ENCODE peak calls at places on chromosomes 1 and 21, in nine cellular contexts. One of them, this sample, is unnamed.

GRCh38 chr1:91791691-91792392 is 94.1 kb downstream of the TGFBR3 start:
- DNase-seq in progenitor cell of endocrine pancreas: no peak
- DNase-seq in dermis blood vessel endothelial cell: no peak
- DNase-seq in iris pigment epithelial cell: no peak
- DNase-seq in mammary epithelial cell: no peak
- DNase-seq in LoVo: no peak
- DNase-seq in activated gamma-delta T cell treated with Interleukin-2 at 50 U/mL for 16 hours: peak
- DNase-seq in mesothelial cell of epicardium: no peak
- DNase-seq in GM13977: no peak
- DNase-seq in this sample: no peak

GRCh38 chr1:75233302-75233929 is 99.2 kb downstream of the LHX8 start:
- DNase-seq in progenitor cell of endocrine pancreas: no peak
- DNase-seq in dermis blood vessel endothelial cell: peak
- DNase-seq in iris pigment epithelial cell: peak
- DNase-seq in mammary epithelial cell: peak
- DNase-seq in LoVo: peak
- DNase-seq in activated gamma-delta T cell treated with Interleukin-2 at 50 U/mL for 16 hours: no peak
- DNase-seq in mesothelial cell of epicardium: no peak
- DNase-seq in GM13977: peak
- DNase-seq in this sample: no peak

GRCh38 chr21:25838809-25839208 is 104.0 kb downstream of the GABPA start:
- DNase-seq in progenitor cell of endocrine pancreas: no peak
- DNase-seq in dermis blood vessel endothelial cell: no peak
- DNase-seq in iris pigment epithelial cell: no peak
- DNase-seq in mammary epithelial cell: peak
- DNase-seq in LoVo: no peak
- DNase-seq in activated gamma-delta T cell treated with Interleukin-2 at 50 U/mL for 16 hours: no peak
- DNase-seq in mesothelial cell of epicardium: no peak
- DNase-seq in GM13977: no peak
- DNase-seq in this sample: no peak

GRCh38 chr1:30977105-30977504 is 68.5 kb upstream of the SDC3 start:
- DNase-seq in progenitor cell of endocrine pancreas: no peak
- DNase-seq in dermis blood vessel endothelial cell: no peak
- DNase-seq in iris pigment epithelial cell: peak
- DNase-seq in mammary epithelial cell: peak
- DNase-seq in LoVo: no peak
- DNase-seq in activated gamma-delta T cell treated with Interleukin-2 at 50 U/mL for 16 hours: no peak
- DNase-seq in mesothelial cell of epicardium: no peak
- DNase-seq in GM13977: no peak
- DNase-seq in this sample: no peak

GRCh38 chr1:71307451-71307850 is 226.6 kb upstream of the ZRANB2 start:
- DNase-seq in progenitor cell of endocrine pancreas: no peak
- DNase-seq in dermis blood vessel endothelial cell: no peak
- DNase-seq in iris pigment epithelial cell: peak
- DNase-seq in mammary epithelial cell: peak
- DNase-seq in LoVo: no peak
- DNase-seq in activated gamma-delta T cell treated with Interleukin-2 at 50 U/mL for 16 hours: no peak
- DNase-seq in mesothelial cell of epicardium: no peak
- DNase-seq in GM13977: no peak
- DNase-seq in this sample: no peak

GRCh38 chr1:15760520-15761211 is 2.1 kb downstream of the FBLIM1 start:
- DNase-seq in progenitor cell of endocrine pancreas: no peak
- DNase-seq in dermis blood vessel endothelial cell: peak
- DNase-seq in iris pigment epithelial cell: peak
- DNase-seq in mammary epithelial cell: peak
- DNase-seq in LoVo: no peak
- DNase-seq in activated gamma-delta T cell treated with Interleukin-2 at 50 U/mL for 16 hours: no peak
- DNase-seq in mesothelial cell of epicardium: no peak
- DNase-seq in GM13977: peak
- DNase-seq in this sample: no peak

GRCh38 chr1:195053478-195053877 is 1554.8 kb downstream of the KCNT2 start:
- DNase-seq in progenitor cell of endocrine pancreas: no peak
- DNase-seq in dermis blood vessel endothelial cell: no peak
- DNase-seq in iris pigment epithelial cell: peak
- DNase-seq in mammary epithelial cell: no peak
- DNase-seq in LoVo: no peak
- DNase-seq in activated gamma-delta T cell treated with Interleukin-2 at 50 U/mL for 16 hours: no peak
- DNase-seq in mesothelial cell of epicardium: no peak
- DNase-seq in GM13977: no peak
- DNase-seq in this sample: no peak

GRCh38 chr1:167126811-167127210 is 32.9 kb downstream of the STYXL2 start:
- DNase-seq in progenitor cell of endocrine pancreas: no peak
- DNase-seq in dermis blood vessel endothelial cell: no peak
- DNase-seq in iris pigment epithelial cell: no peak
- DNase-seq in mammary epithelial cell: no peak
- DNase-seq in LoVo: no peak
- DNase-seq in activated gamma-delta T cell treated with Interleukin-2 at 50 U/mL for 16 hours: no peak
- DNase-seq in mesothelial cell of epicardium: no peak
- DNase-seq in GM13977: no peak
- DNase-seq in this sample: no peak

GRCh38 chr21:35361984-35362383 is 312.9 kb upstream of the RUNX1 start:
- DNase-seq in progenitor cell of endocrine pancreas: no peak
- DNase-seq in dermis blood vessel endothelial cell: no peak
- DNase-seq in iris pigment epithelial cell: no peak
- DNase-seq in mammary epithelial cell: no peak
- DNase-seq in LoVo: no peak
- DNase-seq in activated gamma-delta T cell treated with Interleukin-2 at 50 U/mL for 16 hours: no peak
- DNase-seq in mesothelial cell of epicardium: no peak
- DNase-seq in GM13977: no peak
- DNase-seq in this sample: no peak

GRCh38 chr1:64516803-64517568 is 47.1 kb downstream of the CACHD1 start:
- DNase-seq in progenitor cell of endocrine pancreas: no peak
- DNase-seq in dermis blood vessel endothelial cell: peak
- DNase-seq in iris pigment epithelial cell: peak
- DNase-seq in mammary epithelial cell: no peak
- DNase-seq in LoVo: no peak
- DNase-seq in activated gamma-delta T cell treated with Interleukin-2 at 50 U/mL for 16 hours: no peak
- DNase-seq in mesothelial cell of epicardium: no peak
- DNase-seq in GM13977: no peak
- DNase-seq in this sample: no peak

GRCh38 chr21:15319727-15320126 is 254.9 kb upstream of the NRIP1 start:
- DNase-seq in progenitor cell of endocrine pancreas: no peak
- DNase-seq in dermis blood vessel endothelial cell: no peak
- DNase-seq in iris pigment epithelial cell: no peak
- DNase-seq in mammary epithelial cell: no peak
- DNase-seq in LoVo: no peak
- DNase-seq in activated gamma-delta T cell treated with Interleukin-2 at 50 U/mL for 16 hours: no peak
- DNase-seq in mesothelial cell of epicardium: no peak
- DNase-seq in GM13977: no peak
- DNase-seq in this sample: no peak

GRCh38 chr1:210448293-210448892 is 119.7 kb downstream of the HHAT start:
- DNase-seq in progenitor cell of endocrine pancreas: no peak
- DNase-seq in dermis blood vessel endothelial cell: peak
- DNase-seq in iris pigment epithelial cell: peak
- DNase-seq in mammary epithelial cell: peak
- DNase-seq in LoVo: peak
- DNase-seq in activated gamma-delta T cell treated with Interleukin-2 at 50 U/mL for 16 hours: peak
- DNase-seq in mesothelial cell of epicardium: no peak
- DNase-seq in GM13977: peak
- DNase-seq in this sample: no peak

GRCh38 chr21:44574457-44575306 is 1.2 kb downstream of the KRTAP10-4 start:
- DNase-seq in progenitor cell of endocrine pancreas: no peak
- DNase-seq in dermis blood vessel endothelial cell: no peak
- DNase-seq in iris pigment epithelial cell: no peak
- DNase-seq in mammary epithelial cell: no peak
- DNase-seq in LoVo: no peak
- DNase-seq in activated gamma-delta T cell treated with Interleukin-2 at 50 U/mL for 16 hours: no peak
- DNase-seq in mesothelial cell of epicardium: no peak
- DNase-seq in GM13977: no peak
- DNase-seq in this sample: no peak

GRCh38 chr21:35206141-35207125 is 157.3 kb upstream of the RUNX1 start:
- DNase-seq in progenitor cell of endocrine pancreas: no peak
- DNase-seq in dermis blood vessel endothelial cell: no peak
- DNase-seq in iris pigment epithelial cell: no peak
- DNase-seq in mammary epithelial cell: peak
- DNase-seq in LoVo: no peak
- DNase-seq in activated gamma-delta T cell treated with Interleukin-2 at 50 U/mL for 16 hours: no peak
- DNase-seq in mesothelial cell of epicardium: no peak
- DNase-seq in GM13977: peak
- DNase-seq in this sample: no peak

GRCh38 chr1:226602186-226603029 is 53.8 kb downstream of the STUM start:
- DNase-seq in progenitor cell of endocrine pancreas: no peak
- DNase-seq in dermis blood vessel endothelial cell: no peak
- DNase-seq in iris pigment epithelial cell: peak
- DNase-seq in mammary epithelial cell: peak
- DNase-seq in LoVo: no peak
- DNase-seq in activated gamma-delta T cell treated with Interleukin-2 at 50 U/mL for 16 hours: no peak
- DNase-seq in mesothelial cell of epicardium: no peak
- DNase-seq in GM13977: no peak
- DNase-seq in this sample: peak

GRCh38 chr1:192516776-192517297 is 58.7 kb upstream of the RGS1 start:
- DNase-seq in progenitor cell of endocrine pancreas: no peak
- DNase-seq in dermis blood vessel endothelial cell: no peak
- DNase-seq in iris pigment epithelial cell: peak
- DNase-seq in mammary epithelial cell: no peak
- DNase-seq in LoVo: no peak
- DNase-seq in activated gamma-delta T cell treated with Interleukin-2 at 50 U/mL for 16 hours: peak
- DNase-seq in mesothelial cell of epicardium: no peak
- DNase-seq in GM13977: peak
- DNase-seq in this sample: peak

GRCh38 chr1:55932402-55932801 is 647.0 kb downstream of the PLPP3 start:
- DNase-seq in progenitor cell of endocrine pancreas: no peak
- DNase-seq in dermis blood vessel endothelial cell: no peak
- DNase-seq in iris pigment epithelial cell: no peak
- DNase-seq in mammary epithelial cell: no peak
- DNase-seq in LoVo: no peak
- DNase-seq in activated gamma-delta T cell treated with Interleukin-2 at 50 U/mL for 16 hours: no peak
- DNase-seq in mesothelial cell of epicardium: no peak
- DNase-seq in GM13977: no peak
- DNase-seq in this sample: no peak

GRCh38 chr1:2234762-2235113 is 6.6 kb downstream of the SKI start:
- DNase-seq in progenitor cell of endocrine pancreas: no peak
- DNase-seq in dermis blood vessel endothelial cell: no peak
- DNase-seq in iris pigment epithelial cell: no peak
- DNase-seq in mammary epithelial cell: no peak
- DNase-seq in LoVo: no peak
- DNase-seq in activated gamma-delta T cell treated with Interleukin-2 at 50 U/mL for 16 hours: peak
- DNase-seq in mesothelial cell of epicardium: no peak
- DNase-seq in GM13977: no peak
- DNase-seq in this sample: peak

GRCh38 chr21:41715649-41716321 is 51.1 kb downstream of the RIPK4 start:
- DNase-seq in progenitor cell of endocrine pancreas: peak
- DNase-seq in dermis blood vessel endothelial cell: no peak
- DNase-seq in iris pigment epithelial cell: no peak
- DNase-seq in mammary epithelial cell: peak
- DNase-seq in LoVo: peak
- DNase-seq in activated gamma-delta T cell treated with Interleukin-2 at 50 U/mL for 16 hours: no peak
- DNase-seq in mesothelial cell of epicardium: no peak
- DNase-seq in GM13977: no peak
- DNase-seq in this sample: no peak

GRCh38 chr1:43505077-43505780 is 25.5 kb upstream of the PTPRF start:
- DNase-seq in progenitor cell of endocrine pancreas: no peak
- DNase-seq in dermis blood vessel endothelial cell: no peak
- DNase-seq in iris pigment epithelial cell: no peak
- DNase-seq in mammary epithelial cell: no peak
- DNase-seq in LoVo: no peak
- DNase-seq in activated gamma-delta T cell treated with Interleukin-2 at 50 U/mL for 16 hours: no peak
- DNase-seq in mesothelial cell of epicardium: no peak
- DNase-seq in GM13977: no peak
- DNase-seq in this sample: no peak

GRCh38 chr1:145960468-145961108 is 2.8 kb upstream of the LIX1L start:
- DNase-seq in progenitor cell of endocrine pancreas: peak
- DNase-seq in dermis blood vessel endothelial cell: peak
- DNase-seq in iris pigment epithelial cell: peak
- DNase-seq in mammary epithelial cell: peak
- DNase-seq in LoVo: no peak
- DNase-seq in activated gamma-delta T cell treated with Interleukin-2 at 50 U/mL for 16 hours: peak
- DNase-seq in mesothelial cell of epicardium: peak
- DNase-seq in GM13977: peak
- DNase-seq in this sample: peak

GRCh38 chr1:3040004-3040403 is 18.7 kb downstream of the ACTRT2 start:
- DNase-seq in progenitor cell of endocrine pancreas: no peak
- DNase-seq in dermis blood vessel endothelial cell: no peak
- DNase-seq in iris pigment epithelial cell: no peak
- DNase-seq in mammary epithelial cell: no peak
- DNase-seq in LoVo: no peak
- DNase-seq in activated gamma-delta T cell treated with Interleukin-2 at 50 U/mL for 16 hours: no peak
- DNase-seq in mesothelial cell of epicardium: no peak
- DNase-seq in GM13977: no peak
- DNase-seq in this sample: no peak

GRCh38 chr1:226679853-226680516 is 59.1 kb downstream of the ITPKB start:
- DNase-seq in progenitor cell of endocrine pancreas: peak
- DNase-seq in dermis blood vessel endothelial cell: peak
- DNase-seq in iris pigment epithelial cell: peak
- DNase-seq in mammary epithelial cell: no peak
- DNase-seq in LoVo: peak
- DNase-seq in activated gamma-delta T cell treated with Interleukin-2 at 50 U/mL for 16 hours: peak
- DNase-seq in mesothelial cell of epicardium: peak
- DNase-seq in GM13977: peak
- DNase-seq in this sample: peak

GRCh38 chr21:23356905-23357304 is 2250.4 kb downstream of the MRPL39 start:
- DNase-seq in progenitor cell of endocrine pancreas: no peak
- DNase-seq in dermis blood vessel endothelial cell: no peak
- DNase-seq in iris pigment epithelial cell: no peak
- DNase-seq in mammary epithelial cell: no peak
- DNase-seq in LoVo: no peak
- DNase-seq in activated gamma-delta T cell treated with Interleukin-2 at 50 U/mL for 16 hours: no peak
- DNase-seq in mesothelial cell of epicardium: no peak
- DNase-seq in GM13977: no peak
- DNase-seq in this sample: no peak

GRCh38 chr1:234962340-234962989 is 166.2 kb downstream of the TOMM20 start:
- DNase-seq in progenitor cell of endocrine pancreas: no peak
- DNase-seq in dermis blood vessel endothelial cell: no peak
- DNase-seq in iris pigment epithelial cell: peak
- DNase-seq in mammary epithelial cell: peak
- DNase-seq in LoVo: peak
- DNase-seq in activated gamma-delta T cell treated with Interleukin-2 at 50 U/mL for 16 hours: no peak
- DNase-seq in mesothelial cell of epicardium: no peak
- DNase-seq in GM13977: peak
- DNase-seq in this sample: no peak

This sample was measured in upper lobe of left lung.